ENCODE peak calls at places on chromosomes 13 and 19, in eight cellular contexts. L, Y, T, U, V, S, E and H are unnamed samples.

GRCh38 chr19:45191324-45191845 is 12.8 kb downstream of the BLOC1S3 start:
- DNase-seq in L (no peak), Y (no peak), T (no peak), U (no peak), V (no peak), S (no peak), E (no peak), H (no peak)

GRCh38 chr19:42412223-42412622 is 15.0 kb downstream of the LIPE start:
- DNase-seq in L (no peak), Y (no peak), T (no peak), U (no peak), V (no peak), S (no peak), E (no peak), H (no peak)

GRCh38 chr19:43806848-43807247 is 4.6 kb upstream of the LYPD5 start:
- DNase-seq in L (no peak), Y (no peak), T (no peak), U (no peak), V (no peak), S (no peak), E (no peak), H (no peak)

GRCh38 chr13:19161308-19161707 is 20.3 kb downstream of the TUBA3C start:
- DNase-seq in L (peak), Y (no peak), T (no peak), U (no peak), V (no peak), S (no peak), E (no peak), H (no peak)

GRCh38 chr19:35639321-35639639 is 2.3 kb upstream of the ETV2 start:
- DNase-seq in L (no peak), Y (no peak), T (no peak), U (no peak), V (no peak), S (no peak), E (no peak), H (no peak)

GRCh38 chr13:28425796-28426195 is 69.1 kb downstream of the FLT1 start:
- DNase-seq in L (no peak), Y (no peak), T (no peak), U (no peak), V (no peak), S (no peak), E (no peak), H (no peak)

GRCh38 chr19:55452381-55453325 is 8.8 kb downstream of the ISOC2 start:
- DNase-seq in L (peak), Y (peak), T (peak), U (peak), V (peak), S (no peak), E (peak), H (peak)

GRCh38 chr13:20654156-20654555 is 49.3 kb upstream of the IL17D start:
- DNase-seq in L (no peak), Y (no peak), T (no peak), U (no peak), V (no peak), S (no peak), E (no peak), H (no peak)

GRCh38 chr13:26839682-26840081 is 79.1 kb upstream of the GPR12 start:
- DNase-seq in L (no peak), Y (no peak), T (no peak), U (no peak), V (no peak), S (no peak), E (no peak), H (no peak)

GRCh38 chr13:74452176-74452575 is 318.0 kb upstream of the KLF12 start:
- DNase-seq in L (no peak), Y (no peak), T (no peak), U (no peak), V (no peak), S (no peak), E (no peak), H (no peak)
- H3K4me3 ChIP-seq in L (no peak), Y (no peak), T (no peak), U (no peak), V (no peak), S (no peak), E (no peak), H (no peak)

GRCh38 chr19:56839665-56840451 is 668 bp downstream of the PEG3 start:
- DNase-seq in L (peak), Y (no peak), T (peak), U (no peak), V (peak), S (no peak), E (peak), H (peak)
- H3K27ac ChIP-seq in L (peak), Y (no peak), T (peak), U (no peak), V (peak), S (no peak), E (peak), H (peak)

GRCh38 chr19:19336597-19336996 is 16.0 kb downstream of the MAU2 start:
- DNase-seq in L (no peak), Y (no peak), T (no peak), U (no peak), V (no peak), S (no peak), E (no peak), H (no peak)

GRCh38 chr19:19335408-19336158 is 15.0 kb downstream of the MAU2 start:
- DNase-seq in L (no peak), Y (no peak), T (no peak), U (no peak), V (no peak), S (no peak), E (no peak), H (no peak)

GRCh38 chr19:19337120-19337519 is 16.5 kb downstream of the MAU2 start:
- DNase-seq in L (no peak), Y (no peak), T (no peak), U (no peak), V (no peak), S (no peak), E (no peak), H (no peak)

GRCh38 chr19:19334063-19334988 is 13.7 kb downstream of the MAU2 start:
- DNase-seq in L (peak), Y (no peak), T (no peak), U (no peak), V (no peak), S (no peak), E (no peak), H (no peak)

DNA sequence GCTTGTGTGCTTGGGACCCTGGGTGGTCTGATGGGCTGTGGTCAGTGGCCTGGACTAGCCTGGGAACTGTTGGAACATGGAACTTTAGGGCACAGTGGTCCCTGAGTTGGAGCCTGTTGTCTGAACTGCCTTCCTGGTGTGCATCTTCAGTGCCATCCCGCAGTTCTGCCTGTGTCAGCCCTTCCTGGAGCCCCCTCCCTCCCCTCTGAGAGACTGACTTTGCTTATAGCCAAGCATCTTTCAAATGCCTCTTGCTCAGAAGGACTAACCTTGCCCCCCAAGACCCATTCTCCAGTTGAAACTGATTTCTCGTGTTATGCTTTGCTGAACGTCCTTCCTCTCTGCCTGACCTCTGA is 14.3 kb downstream of the MAU2 start:
- DNase-seq in L (peak), Y (no peak), T (no peak), U (no peak), V (no peak), S (no peak), E (no peak), H (no peak)
- TF ChIP-seq EP300 in L (no peak), Y (no peak), T (no peak), U (no peak), V (no peak), S (no peak), E (no peak), H (no peak)

GRCh38 chr13:24271611-24272451 is 37.5 kb upstream of the C1QTNF9 start:
- DNase-seq in L (peak), Y (no peak), T (peak), U (no peak), V (no peak), S (no peak), E (peak), H (peak)
- H3K4me3 ChIP-seq in L (peak), Y (no peak), T (peak), U (no peak), V (peak), S (no peak), E (peak), H (peak)

DNA sequence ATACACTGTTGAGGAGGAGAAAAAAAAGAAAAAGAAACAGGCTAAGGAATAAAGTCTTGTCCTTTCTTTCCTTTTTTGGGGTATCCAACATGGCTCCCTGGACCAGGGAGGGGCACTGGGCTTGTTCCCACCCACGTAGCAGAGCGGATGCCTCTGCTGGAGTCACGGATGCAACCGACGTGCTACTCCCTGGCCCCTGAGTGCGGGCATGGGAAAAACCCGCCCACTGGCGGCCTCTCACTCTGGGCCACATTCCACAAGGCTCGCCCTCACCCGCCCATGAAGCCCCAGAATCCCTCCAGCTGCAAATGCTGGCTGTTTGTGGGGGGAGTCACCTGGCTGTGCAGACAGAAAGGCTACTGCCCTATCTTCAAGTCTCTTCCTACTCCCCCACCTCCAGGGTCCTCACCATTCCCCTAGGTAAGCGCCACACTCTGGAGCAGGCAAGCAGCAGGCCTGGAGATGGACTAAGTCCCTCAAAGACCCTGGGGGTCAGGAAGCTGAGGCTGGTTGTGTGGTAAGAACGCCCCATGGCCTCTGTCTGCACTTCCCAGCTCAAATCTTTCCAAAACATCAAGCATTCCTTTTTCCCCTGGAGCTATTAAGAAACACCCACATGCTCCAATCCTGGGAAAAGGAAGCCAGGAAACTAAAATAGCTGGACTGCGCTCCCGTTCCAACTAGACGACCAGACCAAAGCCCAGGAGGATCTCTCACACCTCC is 17.8 kb upstream of the EPHX3 start:
- DNase-seq in L (peak), Y (no peak), T (peak), U (peak), V (no peak), S (no peak), E (no peak), H (peak)
- H3K27ac ChIP-seq in L (peak), Y (no peak), T (peak), U (peak), V (peak), S (peak), E (no peak), H (peak)

GRCh38 chr13:42735011-42735410 is 46.4 kb upstream of the FAM216B start:
- DNase-seq in L (no peak), Y (no peak), T (no peak), U (no peak), V (no peak), S (no peak), E (no peak), H (no peak)

GRCh38 chr13:42745655-42746054 is 35.7 kb upstream of the FAM216B start:
- DNase-seq in L (no peak), Y (no peak), T (no peak), U (no peak), V (no peak), S (no peak), E (no peak), H (no peak)

DNA sequence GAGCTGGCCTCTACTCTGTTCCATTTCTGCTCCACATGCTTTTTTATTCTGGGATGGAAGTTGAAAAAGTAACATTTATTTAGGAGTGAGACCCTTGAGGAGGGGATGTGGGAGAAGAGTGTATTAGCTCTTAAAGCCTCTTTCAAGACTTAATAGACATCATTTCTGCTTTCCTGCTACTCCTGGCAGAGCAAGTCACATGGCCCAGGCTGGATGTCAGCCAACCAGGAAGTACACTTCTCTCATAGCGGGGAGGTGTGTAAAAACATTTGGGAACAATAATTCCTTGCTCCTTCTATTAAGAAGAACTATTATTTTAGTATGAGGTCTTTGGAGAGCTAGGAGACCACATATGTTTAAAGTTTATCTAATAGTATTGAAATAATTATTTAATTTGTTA is 40.6 kb upstream of the FAM216B start:
- DNase-seq in L (no peak), Y (no peak), T (peak), U (peak), V (no peak), S (no peak), E (no peak), H (peak)
- TF ChIP-seq EP300 in L (no peak), Y (no peak), T (no peak), U (no peak), V (no peak), S (no peak), E (no peak), H (no peak)